ENCODE peak calls at places on chromosomes 7 and 10, in seven cellular contexts. E, V, U, Y, N, G and O are unnamed samples. For H3K36me3, the result is how much of the 10 kb centered on the place peaks cover.

GRCh38 chr7:48004023-48004422 is 24.6 kb upstream of the HUS1 start:
- DNase-seq in E (no peak), V (no peak), U (no peak), Y (no peak), N (no peak), G (no peak), O (no peak)

GRCh38 chr10:110488124-110488681 is 9.5 kb upstream of the DUSP5 start:
- DNase-seq in E (no peak), V (no peak), U (peak), Y (no peak), N (no peak), G (no peak), O (no peak)

GRCh38 chr7:130822642-130823041 is 88.6 kb upstream of the KLF14 start:
- DNase-seq in E (no peak), V (no peak), U (peak), Y (no peak), N (no peak), G (no peak), O (no peak)

GRCh38 chr7:82335927-82336326 is 107.7 kb downstream of the CACNA2D1 start:
- DNase-seq in E (no peak), V (no peak), U (peak), Y (no peak), N (no peak), G (no peak), O (no peak)

GRCh38 chr10:103709341-103709920 is 145.9 kb downstream of the SH3PXD2A start:
- DNase-seq in E (no peak), V (no peak), U (peak), Y (no peak), N (no peak), G (no peak), O (no peak)

GRCh38 chr10:6202098-6202683 is 541 bp upstream of the PFKFB3 start:
- DNase-seq in E (no peak), V (no peak), U (no peak), Y (no peak), N (no peak), G (no peak), O (peak)

GRCh38 chr7:29641651-29642050 is 78.0 kb downstream of the PRR15 start:
- DNase-seq in E (no peak), V (no peak), U (no peak), Y (no peak), N (peak), G (no peak), O (peak)

GRCh38 chr10:69004821-69005220 is 16.2 kb downstream of the KIFBP start:
- DNase-seq in E (no peak), V (no peak), U (peak), Y (no peak), N (no peak), G (no peak), O (no peak)

GRCh38 chr10:126630225-126630624 is 40.3 kb downstream of the C10orf90 start:
- DNase-seq in E (no peak), V (no peak), U (no peak), Y (no peak), N (no peak), G (no peak), O (no peak)

GRCh38 chr10:69018613-69019012 is 30.0 kb downstream of the KIFBP start:
- DNase-seq in E (no peak), V (no peak), U (no peak), Y (no peak), N (no peak), G (no peak), O (no peak)

GRCh38 chr7:95686109-95686508 is 86.2 kb upstream of the DYNC1I1 start:
- DNase-seq in E (peak), V (peak), U (peak), Y (peak), N (no peak), G (no peak), O (peak)

GRCh38 chr7:73799282-73800141 is 29.4 kb upstream of the CLDN3 start:
- DNase-seq in E (no peak), V (no peak), U (no peak), Y (no peak), N (no peak), G (no peak), O (no peak)

GRCh38 chr7:65812281-65812680 is 60.6 kb upstream of the VKORC1L1 start:
- DNase-seq in E (no peak), V (no peak), U (peak), Y (no peak), N (no peak), G (no peak), O (no peak)

GRCh38 chr10:28722065-28722803 is 44.9 kb downstream of the BAMBI start:
- DNase-seq in E (no peak), V (no peak), U (peak), Y (peak), N (no peak), G (peak), O (no peak)

GRCh38 chr10:3776796-3777571 is 8.0 kb downstream of the KLF6 start:
- DNase-seq in E (peak), V (no peak), U (peak), Y (peak), N (no peak), G (no peak), O (peak)

GRCh38 chr10:103646304-103646703 is 152.8 kb downstream of the NEURL1 start:
- DNase-seq in E (no peak), V (no peak), U (no peak), Y (no peak), N (no peak), G (no peak), O (no peak)

GRCh38 chr10:125329056-125329455 is 168.7 kb upstream of the CTBP2 start:
- DNase-seq in E (no peak), V (no peak), U (no peak), Y (no peak), N (no peak), G (no peak), O (no peak)

GRCh38 chr7:143429770-143430698 is 13.2 kb upstream of the TAS2R60 start:
- DNase-seq in E (no peak), V (no peak), U (peak), Y (no peak), N (no peak), G (no peak), O (no peak)

GRCh38 chr7:88089484-88090050 is 130.3 kb downstream of the SRI start:
- DNase-seq in E (no peak), V (no peak), U (no peak), Y (peak), N (no peak), G (no peak), O (no peak)

GRCh38 chr10:68121862-68122261 is 12.6 kb downstream of the MYPN start:
- DNase-seq in E (no peak), V (no peak), U (no peak), Y (no peak), N (no peak), G (no peak), O (peak)

GRCh38 chr7:67393903-67394302 is 397.3 kb downstream of the TYW1 start:
- DNase-seq in E (no peak), V (no peak), U (no peak), Y (no peak), N (no peak), G (no peak), O (no peak)

GRCh38 chr10:48449501-48450232 is 143.2 kb downstream of the MAPK8 start:
- DNase-seq in E (peak), V (no peak), U (no peak), Y (no peak), N (peak), G (no peak), O (no peak)

GRCh38 chr10:132883391-132883881 is 58.9 kb downstream of the CFAP46 start:
- DNase-seq in E (no peak), V (no peak), U (peak), Y (no peak), N (no peak), G (no peak), O (peak)

GRCh38 chr10:72297281-72297967 is 23.7 kb downstream of the DDIT4 start:
- DNase-seq in E (peak), V (peak), U (peak), Y (peak), N (peak), G (peak), O (peak)

GRCh38 chr10:56856569-56856968 is 495.5 kb upstream of the ZWINT start:
- DNase-seq in E (no peak), V (no peak), U (no peak), Y (no peak), N (no peak), G (no peak), O (no peak)

GRCh38 chr10:985361-985760 is 2.9 kb upstream of the GTPBP4 start:
- DNase-seq in E (no peak), V (no peak), U (no peak), Y (no peak), N (no peak), G (no peak), O (no peak)

GRCh38 chr10:986137-986825 is 2.0 kb upstream of the GTPBP4 start:
- DNase-seq in E (peak), V (no peak), U (peak), Y (no peak), N (no peak), G (no peak), O (no peak)

GRCh38 chr10:987906-988666 is at the start of gene GTPBP4:
- DNase-seq in E (peak), V (peak), U (peak), Y (peak), N (peak), G (peak), O (peak)

GRCh38 chr10:987635-987905 is 664 bp upstream of the GTPBP4 start:
- DNase-seq in E (peak), V (no peak), U (peak), Y (no peak), N (no peak), G (no peak), O (no peak)

DNA sequence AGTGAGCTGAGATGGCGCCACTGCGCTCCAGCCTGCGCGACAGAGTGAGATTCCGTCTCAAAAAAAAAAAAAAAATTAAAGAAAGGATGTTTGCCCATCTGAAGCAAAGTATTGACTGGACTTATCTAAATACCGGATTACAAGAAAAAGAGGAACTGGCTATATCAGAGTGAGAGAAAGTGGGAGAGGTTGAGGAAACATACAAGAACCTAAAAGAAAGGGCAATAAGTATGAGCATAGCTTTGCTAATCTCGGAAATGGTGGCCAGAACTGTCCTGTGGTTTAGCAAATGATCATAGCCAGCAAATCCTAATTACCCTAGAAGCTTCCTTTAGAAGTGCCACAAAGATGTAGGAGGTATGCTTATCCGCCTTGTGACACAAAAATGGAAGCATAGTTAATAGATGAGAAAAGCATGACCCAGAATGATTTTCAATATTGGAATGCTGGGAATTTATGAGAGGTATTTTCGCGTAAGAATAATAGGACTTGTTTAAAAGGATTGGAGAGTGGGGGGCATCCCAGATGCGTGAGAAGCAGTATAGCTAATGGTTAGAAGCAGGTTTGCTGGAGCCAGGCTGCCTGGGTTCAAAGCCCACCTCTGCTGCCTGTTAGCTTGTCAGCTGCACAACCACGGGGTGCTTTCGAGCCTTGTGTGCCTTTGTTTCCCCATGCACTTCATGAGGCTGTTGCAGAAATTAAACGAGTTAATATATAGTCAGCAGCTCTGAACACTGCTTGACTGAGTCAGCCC is 1.2 kb upstream of the GTPBP4 start:
- DNase-seq in E (no peak), V (no peak), U (peak), Y (no peak), N (no peak), G (no peak), O (no peak)
- TF ChIP-seq POLR2A in E (no peak), V (no peak), U (peak), Y (no peak), N (no peak), G (no peak), O (no peak)

GRCh38 chr10:99895867-99896266 is 113.4 kb downstream of the ABCC2 start:
- DNase-seq in E (no peak), V (no peak), U (no peak), Y (no peak), N (no peak), G (no peak), O (no peak)
- H3K36me3 ChIP-seq in E (half or more), V (under half), U (under half), Y (under half), N (half or more), G (under half), O (under half)

GRCh38 chr10:30897547-30897946 is 134.1 kb downstream of the ZNF438 start:
- DNase-seq in E (no peak), V (no peak), U (no peak), Y (no peak), N (no peak), G (no peak), O (no peak)
- TF ChIP-seq POLR2A in E (no peak), V (no peak), U (no peak), Y (no peak), N (no peak), G (no peak), O (no peak)

DNA sequence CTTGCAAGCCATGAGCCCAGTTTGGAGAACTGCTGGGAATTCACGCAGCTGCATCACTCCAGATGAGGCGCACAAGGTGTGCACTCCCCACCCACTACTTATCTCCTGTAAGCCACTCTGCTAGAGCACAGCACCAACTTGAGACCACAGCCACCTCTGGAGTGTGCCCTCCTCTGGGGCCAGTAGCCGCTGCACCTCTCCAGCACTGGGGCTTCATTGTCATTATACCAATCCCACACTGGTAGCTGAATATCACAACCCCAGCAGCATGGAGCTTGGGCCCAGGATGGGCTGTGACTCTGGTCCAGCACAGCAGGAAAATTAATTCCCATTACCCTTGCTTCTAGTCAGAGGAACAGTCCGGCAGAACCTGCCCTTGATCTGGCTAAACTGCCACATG is 125.6 kb downstream of the LSM5 start:
- DNase-seq in E (no peak), V (no peak), U (no peak), Y (no peak), N (peak), G (no peak), O (no peak)
- H3K36me3 ChIP-seq in E (under half), V (under half), U (under half), Y (under half), N (under half), G (under half), O (under half)